ENCODE peak calls at places on chromosome 6, in nine cellular contexts. A is activated gamma-delta T cell treated with anti-CD3 and anti-CD28 coated beads, Interleukin-2, amount 50 U/mL, for 16 hours; U is NCI-H774; Q is globus pallidus; E is iPS-NIHi11; B is type B pancreatic cell; R is GM18507; C is G401; S is dorsolateral prefrontal cortex. Y is an unnamed sample.

GRCh38 chr6:16163535-16164300 is 34.8 kb downstream of the MYLIP start:
- DNase-seq in U (no peak), A (no peak), S (no peak), C (no peak), E (no peak), R (no peak), B (no peak), Q (no peak), Y (peak; percentile 8)

GRCh38 chr6:117494283-117494682 is 11.8 kb downstream of the DCBLD1 start:
- DNase-seq in A (no peak), R (no peak), C (no peak), B (no peak), S (no peak), E (no peak), Q (no peak), U (no peak), Y (peak; percentile 33)

GRCh38 chr6:10410214-10410873 is 4.5 kb downstream of the TFAP2A start:
- DNase-seq in E (no peak), Q (no peak), R (no peak), S (no peak), B (no peak), U (no peak), C (no peak), A (no peak), Y (no peak)

GRCh38 chr6:90088009-90088408 is 193.7 kb downstream of the GJA10 start:
- DNase-seq in R (no peak), U (peak; percentile 28), C (no peak), Q (no peak), S (no peak), B (no peak), A (no peak), E (no peak), Y (peak; percentile 95)

GRCh38 chr6:33314943-33315752 is 1.3 kb upstream of the TAPBP start:
- DNase-seq in Q (no peak), U (peak; percentile 24), A (no peak), S (no peak), R (no peak), C (no peak), B (no peak), E (no peak), Y (peak; percentile 23)

GRCh38 chr6:133894795-133895401 is 6.0 kb downstream of the TCF21 start:
- DNase-seq in U (no peak), A (no peak), R (no peak), C (no peak), B (no peak), E (no peak), S (no peak), Q (no peak), Y (peak; percentile 40)

GRCh38 chr6:87336367-87336766 is 7.3 kb upstream of the GJB7 start:
- DNase-seq in R (no peak), Q (no peak), U (no peak), C (no peak), E (peak; percentile 19), A (no peak), S (no peak), B (no peak), Y (no peak)

GRCh38 chr6:28643017-28643740 is 117.5 kb downstream of the GPX5 start:
- DNase-seq in R (no peak), E (peak; percentile 34), C (peak; percentile 60), B (no peak), Q (no peak), U (peak; percentile 32), S (no peak), A (no peak), Y (peak; percentile 88)

GRCh38 chr6:154187203-154187602 is 148.2 kb downstream of the OPRM1 start:
- DNase-seq in A (no peak), Q (no peak), U (peak; percentile 69), E (no peak), B (no peak), C (no peak), S (no peak), R (no peak), Y (no peak)

GRCh38 chr6:79605968-79606764 is 25.0 kb upstream of the SH3BGRL2 start:
- DNase-seq in C (peak; percentile 33), A (no peak), Q (no peak), U (no peak), B (no peak), S (no peak), R (no peak), E (peak; percentile 21), Y (no peak)

GRCh38 chr6:37696220-37696840 is 1.4 kb downstream of the MDGA1 start:
- DNase-seq in Q (no peak), C (peak; percentile 37), A (no peak), R (no peak), B (no peak), U (no peak), S (peak; percentile 33), E (peak; percentile 30), Y (peak; percentile 38)

GRCh38 chr6:148535976-148536375 is 193.3 kb downstream of the SASH1 start:
- DNase-seq in E (no peak), R (no peak), B (no peak), U (no peak), A (no peak), C (no peak), Q (peak; percentile 85), S (no peak), Y (peak; percentile 86)

GRCh38 chr6:9128970-9129369 is 693.6 kb upstream of the SLC35B3 start:
- DNase-seq in E (no peak), R (no peak), S (no peak), A (no peak), Q (no peak), U (no peak), C (no peak), B (no peak), Y (no peak)

GRCh38 chr6:7644394-7644793 is 54.4 kb downstream of the SNRNP48 start:
- DNase-seq in A (no peak), S (no peak), E (no peak), U (no peak), R (no peak), B (no peak), Q (no peak), C (no peak), Y (no peak)

GRCh38 chr6:134035823-134036296 is 16.6 kb downstream of the SLC2A12 start:
- DNase-seq in C (no peak), A (no peak), E (peak; percentile 44), B (no peak), Q (peak; percentile 86), S (peak; percentile 49), R (no peak), U (peak; percentile 99), Y (peak; percentile 40)